ENCODE peak calls at places on chromosome 22, in six cellular contexts. One of them, this sample, is unnamed.

GRCh38 chr22:41403532-41404318 is 22.0 kb downstream of the TEF start:
- DNase-seq in activated T-cell treated with anti-CD3 and anti-CD28 coated beads, Interleukin-2, amount 50 U/mL, for 48 hours: peak
- DNase-seq in H54: peak
- DNase-seq in EL: peak
- DNase-seq in K562: peak
- DNase-seq in A172: peak
- DNase-seq in this sample: peak

GRCh38 chr22:29912605-29913398 is 29.8 kb downstream of the MTMR3 start:
- DNase-seq in activated T-cell treated with anti-CD3 and anti-CD28 coated beads, Interleukin-2, amount 50 U/mL, for 48 hours: no peak
- DNase-seq in A172: peak
- DNase-seq in K562: no peak
- DNase-seq in H54: peak
- DNase-seq in EL: peak
- DNase-seq in this sample: peak

GRCh38 chr22:26673485-26673884 is 16.1 kb downstream of the MIAT start:
- DNase-seq in A172: no peak
- DNase-seq in activated T-cell treated with anti-CD3 and anti-CD28 coated beads, Interleukin-2, amount 50 U/mL, for 48 hours: peak
- DNase-seq in EL: peak
- DNase-seq in K562: peak
- DNase-seq in H54: no peak
- DNase-seq in this sample: no peak

GRCh38 chr22:20241579-20242392 is 26.3 kb downstream of the RTN4R start:
- DNase-seq in A172: no peak
- DNase-seq in K562: no peak
- DNase-seq in H54: no peak
- DNase-seq in activated T-cell treated with anti-CD3 and anti-CD28 coated beads, Interleukin-2, amount 50 U/mL, for 48 hours: no peak
- DNase-seq in EL: no peak
- DNase-seq in this sample: no peak

GRCh38 chr22:26648011-26648497 is 9.3 kb upstream of the MIAT start:
- DNase-seq in EL: no peak
- DNase-seq in K562: no peak
- DNase-seq in A172: no peak
- DNase-seq in activated T-cell treated with anti-CD3 and anti-CD28 coated beads, Interleukin-2, amount 50 U/mL, for 48 hours: peak
- DNase-seq in H54: no peak
- DNase-seq in this sample: no peak

GRCh38 chr22:32589007-32589406 is 114.4 kb downstream of the FBXO7 start:
- DNase-seq in K562: no peak
- DNase-seq in H54: no peak
- DNase-seq in activated T-cell treated with anti-CD3 and anti-CD28 coated beads, Interleukin-2, amount 50 U/mL, for 48 hours: no peak
- DNase-seq in A172: no peak
- DNase-seq in EL: no peak
- DNase-seq in this sample: peak

GRCh38 chr22:44542561-44543222 is 44.7 kb upstream of the RTL6 start:
- DNase-seq in K562: no peak
- DNase-seq in activated T-cell treated with anti-CD3 and anti-CD28 coated beads, Interleukin-2, amount 50 U/mL, for 48 hours: no peak
- DNase-seq in A172: no peak
- DNase-seq in EL: no peak
- DNase-seq in H54: no peak
- DNase-seq in this sample: no peak

GRCh38 chr22:29029202-29030000 is 32.2 kb downstream of the C22orf31 start:
- DNase-seq in EL: no peak
- DNase-seq in A172: no peak
- DNase-seq in activated T-cell treated with anti-CD3 and anti-CD28 coated beads, Interleukin-2, amount 50 U/mL, for 48 hours: no peak
- DNase-seq in H54: no peak
- DNase-seq in K562: no peak
- DNase-seq in this sample: no peak

GRCh38 chr22:20853236-20853660 is 5.4 kb downstream of the PI4KA start:
- DNase-seq in EL: no peak
- DNase-seq in activated T-cell treated with anti-CD3 and anti-CD28 coated beads, Interleukin-2, amount 50 U/mL, for 48 hours: no peak
- DNase-seq in K562: peak
- DNase-seq in A172: no peak
- DNase-seq in H54: no peak
- DNase-seq in this sample: no peak

GRCh38 chr22:26845016-26845728 is 187.8 kb downstream of the MIAT start:
- DNase-seq in K562: no peak
- DNase-seq in activated T-cell treated with anti-CD3 and anti-CD28 coated beads, Interleukin-2, amount 50 U/mL, for 48 hours: no peak
- DNase-seq in EL: no peak
- DNase-seq in H54: no peak
- DNase-seq in A172: no peak
- DNase-seq in this sample: no peak

GRCh38 chr22:45330548-45330947 is 20.8 kb downstream of the FAM118A start:
- DNase-seq in activated T-cell treated with anti-CD3 and anti-CD28 coated beads, Interleukin-2, amount 50 U/mL, for 48 hours: no peak
- DNase-seq in A172: no peak
- DNase-seq in H54: no peak
- DNase-seq in K562: no peak
- DNase-seq in EL: no peak
- DNase-seq in this sample: no peak

GRCh38 chr22:43667658-43668057 is 144.4 kb downstream of the EFCAB6 start:
- DNase-seq in H54: no peak
- DNase-seq in A172: no peak
- DNase-seq in K562: no peak
- DNase-seq in activated T-cell treated with anti-CD3 and anti-CD28 coated beads, Interleukin-2, amount 50 U/mL, for 48 hours: no peak
- DNase-seq in EL: no peak
- DNase-seq in this sample: no peak

GRCh38 chr22:42928969-42929837 is 72.1 kb upstream of the ARFGAP3 start:
- DNase-seq in EL: no peak
- DNase-seq in activated T-cell treated with anti-CD3 and anti-CD28 coated beads, Interleukin-2, amount 50 U/mL, for 48 hours: no peak
- DNase-seq in H54: no peak
- DNase-seq in A172: no peak
- DNase-seq in K562: no peak
- DNase-seq in this sample: peak

GRCh38 chr22:29704528-29705285 is 15.1 kb upstream of the CABP7 start:
- DNase-seq in EL: peak
- DNase-seq in K562: no peak
- DNase-seq in A172: peak
- DNase-seq in activated T-cell treated with anti-CD3 and anti-CD28 coated beads, Interleukin-2, amount 50 U/mL, for 48 hours: no peak
- DNase-seq in H54: no peak
- DNase-seq in this sample: peak

GRCh38 chr22:44622147-44622427 is 79.9 kb upstream of the PRR5 start:
- DNase-seq in activated T-cell treated with anti-CD3 and anti-CD28 coated beads, Interleukin-2, amount 50 U/mL, for 48 hours: peak
- DNase-seq in EL: no peak
- DNase-seq in H54: no peak
- DNase-seq in K562: peak
- DNase-seq in A172: no peak
- DNase-seq in this sample: no peak

GRCh38 chr22:46750861-46751260 is 11.6 kb upstream of the TBC1D22A start:
- DNase-seq in H54: no peak
- DNase-seq in activated T-cell treated with anti-CD3 and anti-CD28 coated beads, Interleukin-2, amount 50 U/mL, for 48 hours: no peak
- DNase-seq in K562: no peak
- DNase-seq in A172: no peak
- DNase-seq in EL: no peak
- DNase-seq in this sample: no peak

GRCh38 chr22:41781508-41781906 is 19.0 kb upstream of the CCDC134 start:
- DNase-seq in H54: no peak
- DNase-seq in K562: no peak
- DNase-seq in A172: no peak
- DNase-seq in EL: no peak
- DNase-seq in activated T-cell treated with anti-CD3 and anti-CD28 coated beads, Interleukin-2, amount 50 U/mL, for 48 hours: no peak
- DNase-seq in this sample: no peak